ENCODE peak calls at places on chromosomes 16 and 17, in eight cellular contexts. X is nephron progenitor cell, N is foreskin fibroblast, H is heart right ventricle, Q is RWPE1, S is mesothelial cell of epicardium, Y is MM.1S, K is tibial artery. M is an unnamed sample.
A peak's percentile ranks its signal among the peaks of the same experiment; 100 is the strongest.

GRCh38 chr17:75996665-75997590 is 3.7 kb upstream of the CDK3 start:
- DNase-seq in X (peak; percentile 60), N (no peak), H (no peak), Q (peak; percentile 74), S (peak; percentile 64), Y (no peak), K (no peak), M (peak; percentile 57)

GRCh38 chr16:89330177-89330856 is 112.8 kb downstream of the ZNF778 start:
- DNase-seq in X (no peak), N (no peak), H (no peak), Q (peak; percentile 90), S (no peak), Y (no peak), K (no peak), M (peak; percentile 51)

GRCh38 chr17:36755586-36755985 is 154.2 kb downstream of the MRM1 start:
- DNase-seq in X (no peak), N (no peak), H (no peak), Q (no peak), S (no peak), Y (peak; percentile 23), K (no peak), M (peak; percentile 67)

GRCh38 chr16:56480776-56481467 is 29.6 kb downstream of the OGFOD1 start:
- DNase-seq in X (no peak), N (no peak), H (no peak), Q (no peak), S (no peak), Y (no peak), K (no peak), M (no peak)

GRCh38 chr16:12079411-12079965 is 103.0 kb downstream of the SNX29 start:
- DNase-seq in X (no peak), N (no peak), H (no peak), Q (no peak), S (no peak), Y (no peak), K (no peak), M (no peak)

GRCh38 chr17:11205656-11206055 is 35.4 kb upstream of the SHISA6 start:
- DNase-seq in X (peak; percentile 9), N (no peak), H (no peak), Q (no peak), S (no peak), Y (no peak), K (no peak), M (no peak)

GRCh38 chr16:84095466-84095865 is 21.3 kb downstream of the MBTPS1 start:
- DNase-seq in X (no peak), N (no peak), H (no peak), Q (no peak), S (no peak), Y (no peak), K (no peak), M (no peak)

GRCh38 chr17:19386974-19387920 is at the start of gene MFAP4:
- DNase-seq in X (peak; percentile 73), N (peak; percentile 77), H (peak; percentile 69), Q (no peak), S (peak; percentile 80), Y (no peak), K (peak; percentile 92), M (peak; percentile 37)

GRCh38 chr17:32323784-32324590 is 18.0 kb downstream of the C17orf75 start:
- DNase-seq in X (no peak), N (no peak), H (no peak), Q (peak; percentile 26), S (no peak), Y (peak; percentile 61), K (no peak), M (peak; percentile 62)

DNA sequence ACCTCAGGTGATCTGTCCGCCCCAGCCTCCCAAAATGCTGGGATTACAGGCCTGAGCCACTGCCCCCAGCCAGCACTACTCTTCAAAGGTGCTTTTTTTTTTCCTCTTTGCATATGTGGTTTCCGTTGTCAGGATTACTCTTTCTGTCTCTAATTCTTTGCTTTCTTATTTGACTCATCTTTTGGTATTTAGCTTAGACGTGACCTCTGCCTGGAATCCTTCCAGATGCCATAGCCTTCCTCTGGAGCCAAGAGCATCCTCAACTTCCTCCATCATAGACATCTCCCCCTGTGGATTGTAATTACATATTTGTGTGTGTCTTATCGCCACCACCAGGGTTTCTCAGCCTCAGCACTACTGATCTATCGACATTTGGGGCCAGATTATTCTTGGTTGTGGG is 84.4 kb upstream of the XYLT1 start:
- DNase-seq in X (no peak), N (peak; percentile 64), H (no peak), Q (peak; percentile 51), S (no peak), Y (no peak), K (no peak), M (no peak)
- TF ChIP-seq CTCF in X (no peak), N (peak; percentile 5), H (no peak), Q (no peak), S (no peak), Y (no peak), K (no peak), M (no peak)

GRCh38 chr17:7329360-7330098 is 394 bp upstream of the NEURL4 start:
- DNase-seq in X (peak; percentile 95), N (peak; percentile 99), H (peak; percentile 98), Q (peak; percentile 98), S (peak; percentile 96), Y (peak; percentile 99), K (peak; percentile 99), M (peak; percentile 99)
- TF ChIP-seq CTCF in X (no peak), N (no peak), H (peak; percentile 24), Q (no peak), S (peak; percentile 27), Y (no peak), K (no peak), M (no peak)

DNA sequence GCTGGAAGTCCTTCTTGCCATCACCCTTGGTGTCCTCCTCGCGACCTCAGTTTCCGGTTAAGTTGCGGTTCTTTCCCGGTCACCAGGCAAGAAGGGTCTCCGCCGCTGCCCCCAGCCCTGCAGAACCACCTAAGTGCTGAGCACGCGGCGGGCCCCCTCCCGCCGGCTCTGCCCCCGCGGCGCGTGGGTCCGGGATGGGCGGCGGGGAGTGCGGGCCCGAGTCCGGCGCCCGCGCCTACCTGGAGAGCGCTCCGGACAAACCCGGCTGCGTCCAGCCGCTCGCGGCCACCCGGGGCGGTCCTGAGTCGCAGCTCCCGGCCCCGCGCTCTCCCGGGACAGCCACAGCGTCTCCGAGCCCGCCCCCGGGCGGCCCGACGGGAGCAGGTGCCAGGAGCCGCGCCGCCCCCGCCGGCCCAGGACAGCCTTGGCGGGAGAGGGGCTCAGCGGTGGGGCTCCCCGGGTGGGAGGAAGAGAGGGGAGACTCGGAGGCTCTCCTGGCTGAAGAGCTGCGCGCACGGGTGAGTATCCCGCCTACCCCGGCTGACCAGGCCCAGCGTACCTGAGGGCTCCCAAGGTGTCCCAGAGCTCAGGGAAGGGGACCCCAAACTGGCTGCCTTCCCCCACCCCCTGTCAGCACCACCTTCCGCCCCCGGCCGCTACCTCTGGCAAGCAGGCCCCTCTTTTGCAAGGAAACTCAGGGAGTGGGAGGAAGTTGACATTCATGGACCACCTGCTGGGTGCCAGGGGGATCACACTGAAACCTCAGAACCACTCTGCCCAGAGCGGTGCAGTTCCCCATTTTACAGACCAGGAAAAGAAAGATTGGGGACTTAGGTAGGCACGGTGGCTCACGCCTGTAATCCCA is 22.2 kb upstream of the C17orf113 start:
- DNase-seq in X (peak; percentile 72), N (no peak), H (no peak), Q (no peak), S (peak; percentile 48), Y (no peak), K (no peak), M (peak; percentile 21)
- TF ChIP-seq CTCF in X (no peak), N (no peak), H (no peak), Q (no peak), S (peak; percentile 28), Y (no peak), K (no peak), M (peak; percentile 47)

GRCh38 chr17:28811594-28812135 is 30.9 kb downstream of the FAM222B start:
- DNase-seq in X (no peak), N (no peak), H (no peak), Q (peak; percentile 44), S (no peak), Y (peak; percentile 8), K (no peak), M (no peak)
- TF ChIP-seq CTCF in X (no peak), N (no peak), H (no peak), Q (no peak), S (no peak), Y (no peak), K (no peak), M (no peak)

DNA sequence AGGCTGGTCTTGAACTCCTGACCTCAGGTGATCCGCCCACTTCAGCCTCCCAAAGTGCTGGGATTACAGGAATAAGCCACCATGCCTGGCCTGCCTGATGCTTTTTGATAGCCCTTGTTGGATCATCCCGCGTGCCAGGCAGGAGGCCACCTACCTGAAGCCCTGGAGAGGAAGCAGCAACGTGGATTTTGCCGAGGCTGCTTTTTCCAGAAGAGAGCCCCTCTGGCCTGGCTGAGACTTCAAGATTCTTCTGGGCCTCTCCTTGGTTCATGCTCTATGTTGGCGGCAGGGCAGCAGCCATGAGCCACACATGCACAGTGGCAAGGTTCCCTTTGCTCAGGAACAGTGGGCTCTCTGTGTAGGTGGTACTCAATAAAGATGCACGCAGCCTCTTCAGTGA is 11.5 kb downstream of the KATNB1 start:
- DNase-seq in X (no peak), N (no peak), H (no peak), Q (no peak), S (no peak), Y (no peak), K (no peak), M (no peak)
- TF ChIP-seq CTCF in X (no peak), N (no peak), H (no peak), Q (no peak), S (no peak), Y (no peak), K (no peak), M (no peak)

DNA sequence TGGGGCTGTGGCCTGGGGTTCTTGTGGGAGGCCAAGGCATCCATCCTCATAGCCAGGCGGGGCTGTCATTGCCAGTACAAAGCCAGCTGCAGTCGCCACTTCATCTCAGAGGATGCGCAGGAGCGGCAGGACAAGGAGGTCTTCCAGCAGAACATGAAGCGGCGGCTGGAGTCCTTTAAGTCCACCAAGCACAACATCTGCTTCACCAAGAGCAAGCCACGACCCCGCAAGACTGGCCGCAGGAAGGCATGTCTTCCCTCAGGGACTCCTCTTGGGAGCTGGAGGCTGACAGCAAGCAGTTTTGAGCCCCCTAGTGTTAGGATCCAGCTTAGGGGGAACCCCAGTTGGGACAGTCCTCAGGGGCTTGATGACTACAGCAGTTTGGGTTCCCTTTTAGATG is 15.1 kb upstream of the PLEKHG4 start:
- DNase-seq in X (no peak), N (no peak), H (no peak), Q (no peak), S (no peak), Y (no peak), K (no peak), M (no peak)
- TF ChIP-seq CTCF in X (no peak), N (peak; percentile 17), H (peak; percentile 13), Q (no peak), S (no peak), Y (no peak), K (no peak), M (no peak)

GRCh38 chr17:47208744-47209488 is at the start of gene MYL4:
- DNase-seq in X (no peak), N (no peak), H (no peak), Q (no peak), S (no peak), Y (no peak), K (no peak), M (no peak)
- TF ChIP-seq CTCF in X (no peak), N (no peak), H (no peak), Q (no peak), S (no peak), Y (no peak), K (no peak), M (no peak)

M was measured in activated CD8-positive, alpha-beta T cell treated with anti-CD3 and anti-CD28 coated beads for 36 hours.